ENCODE peak calls at places on chromosome 3, in six cellular contexts. O, U, F, E, Z and X are unnamed samples.

GRCh38 chr3:40237892-40238571 is 71.5 kb upstream of the EIF1B start:
- DNase-seq in U (no peak), E (no peak), Z (no peak), F (no peak), O (no peak), X (peak; percentile 19)

GRCh38 chr3:31106204-31106603 is 211.7 kb upstream of the GADL1 start:
- DNase-seq in F (no peak), Z (no peak), U (no peak), O (peak; percentile 87), E (no peak), X (peak; percentile 95)

GRCh38 chr3:189071452-189071851 is 100.3 kb upstream of the TPRG1 start:
- DNase-seq in F (no peak), E (no peak), Z (peak; percentile 12), O (no peak), U (no peak), X (peak; percentile 66)

GRCh38 chr3:25430942-25431570 is 3.0 kb downstream of the RARB start:
- DNase-seq in O (peak; percentile 44), U (no peak), Z (no peak), E (no peak), F (no peak), X (no peak)

GRCh38 chr3:120394343-120394742 is 45.2 kb upstream of the LRRC58 start:
- DNase-seq in F (no peak), Z (no peak), E (no peak), U (no peak), O (no peak), X (no peak)

GRCh38 chr3:109825971-109826810 is 488.8 kb upstream of the DPPA4 start:
- DNase-seq in U (no peak), O (no peak), E (no peak), Z (no peak), F (no peak), X (no peak)

GRCh38 chr3:170180107-170180951 is 1.2 kb downstream of the PHC3 start:
- DNase-seq in Z (peak; percentile 23), O (peak; percentile 43), E (no peak), F (no peak), U (no peak), X (peak; percentile 37)

GRCh38 chr3:126104742-126105605 is 21.1 kb upstream of the SLC41A3 start:
- DNase-seq in U (no peak), Z (peak; percentile 0), F (no peak), E (no peak), O (no peak), X (no peak)

GRCh38 chr3:30314757-30315156 is 291.6 kb upstream of the TGFBR2 start:
- DNase-seq in E (no peak), F (no peak), Z (no peak), U (no peak), O (no peak), X (no peak)

GRCh38 chr3:187684880-187685279 is 14.7 kb upstream of the SST start:
- DNase-seq in U (no peak), Z (peak; percentile 33), F (no peak), E (no peak), O (peak; percentile 33), X (peak; percentile 68)

GRCh38 chr3:133821767-133822638 is 16.4 kb downstream of the SRPRB start:
- DNase-seq in Z (peak; percentile 91), F (no peak), U (no peak), E (peak; percentile 88), O (peak; percentile 71), X (peak; percentile 87)

GRCh38 chr3:36786921-36787890 is 22.9 kb upstream of the DCLK3 start:
- DNase-seq in E (no peak), Z (no peak), O (no peak), F (no peak), U (no peak), X (no peak)

GRCh38 chr3:182220013-182220412 is 508.3 kb downstream of the SOX2 start:
- DNase-seq in F (no peak), E (no peak), U (no peak), O (no peak), Z (no peak), X (no peak)

GRCh38 chr3:136818851-136819783 is at the start of gene SLC35G2:
- DNase-seq in E (peak; percentile 71), Z (peak; percentile 85), O (peak; percentile 83), F (peak; percentile 49), U (no peak), X (peak; percentile 73)

GRCh38 chr3:138434276-138434874 is at the start of gene ESYT3:
- DNase-seq in U (peak; percentile 60), Z (peak; percentile 72), E (peak; percentile 83), O (peak; percentile 38), F (peak; percentile 26), X (peak; percentile 46)

GRCh38 chr3:58471025-58471887 is 20.6 kb upstream of the KCTD6 start:
- DNase-seq in O (peak; percentile 96), F (peak; percentile 42), E (peak; percentile 35), Z (peak; percentile 91), U (peak; percentile 73), X (peak; percentile 82)

GRCh38 chr3:30073622-30074021 is 532.8 kb upstream of the TGFBR2 start:
- DNase-seq in U (no peak), Z (peak; percentile 18), E (no peak), F (no peak), O (no peak), X (peak; percentile 72)

GRCh38 chr3:57078366-57079220 is 18.1 kb downstream of the SPATA12 start:
- DNase-seq in E (peak; percentile 56), Z (peak; percentile 39), U (no peak), F (no peak), O (peak; percentile 41), X (peak; percentile 62)

GRCh38 chr3:123791073-123791370 is 93.1 kb downstream of the MYLK start:
- DNase-seq in O (no peak), F (no peak), Z (no peak), E (no peak), U (no peak), X (no peak)

GRCh38 chr3:39127907-39128303 is 20.4 kb downstream of the TTC21A start:
- DNase-seq in U (no peak), Z (no peak), F (no peak), O (no peak), E (no peak), X (no peak)

GRCh38 chr3:108780235-108780634 is 23.0 kb upstream of the RETNLB start:
- DNase-seq in U (peak; percentile 9), Z (no peak), F (peak; percentile 27), E (no peak), O (no peak), X (no peak)

GRCh38 chr3:38276081-38276916 is 5.8 kb upstream of the SLC22A14 start:
- DNase-seq in E (no peak), U (no peak), O (no peak), Z (no peak), F (no peak), X (no peak)

GRCh38 chr3:41301548-41301947 is 102.2 kb downstream of the CTNNB1 start:
- DNase-seq in U (no peak), E (no peak), F (no peak), Z (no peak), O (no peak), X (no peak)

GRCh38 chr3:4850211-4850927 is 128.9 kb upstream of the BHLHE40 start:
- DNase-seq in O (no peak), E (no peak), U (peak; percentile 65), Z (no peak), F (no peak), X (no peak)

GRCh38 chr3:76949033-76949432 is 90.9 kb upstream of the ROBO2 start:
- DNase-seq in U (no peak), O (no peak), Z (no peak), E (no peak), F (no peak), X (no peak)

GRCh38 chr3:53253707-53254106 is 2.1 kb downstream of the TKT start:
- DNase-seq in Z (no peak), E (no peak), F (no peak), O (no peak), U (no peak), X (no peak)

GRCh38 chr3:188211476-188211875 is 57.5 kb downstream of the LPP start:
- DNase-seq in Z (no peak), E (no peak), F (no peak), O (no peak), U (no peak), X (no peak)

GRCh38 chr3:150931710-150932109 is 26.5 kb upstream of the MINDY4B start:
- DNase-seq in E (no peak), Z (no peak), U (no peak), O (no peak), F (no peak), X (no peak)

GRCh38 chr3:97658670-97659285 is 105.8 kb upstream of the ARL6 start:
- DNase-seq in O (peak; percentile 19), U (no peak), F (no peak), E (no peak), Z (no peak), X (peak; percentile 21)